ENCODE peak calls at places on chromosome 12, in nine cellular contexts. One of them, this sample, is unnamed.

GRCh38 chr12:28497889-28498411 is 307.7 kb downstream of the CCDC91 start:
- DNase-seq in tibial nerve: no peak
- DNase-seq in uterus: no peak
- DNase-seq in astrocyte: peak; percentile 60
- DNase-seq in left lung: no peak
- DNase-seq in stomach: no peak
- DNase-seq in GM23338: no peak
- DNase-seq in adipocyte: peak; percentile 25
- DNase-seq in neural progenitor cell: no peak
- DNase-seq in this sample: no peak

GRCh38 chr12:32116897-32117296 is 10.2 kb downstream of the BICD1 start:
- DNase-seq in tibial nerve: no peak
- DNase-seq in uterus: no peak
- DNase-seq in astrocyte: peak; percentile 78
- DNase-seq in left lung: no peak
- DNase-seq in stomach: no peak
- DNase-seq in GM23338: no peak
- DNase-seq in adipocyte: peak; percentile 35
- DNase-seq in neural progenitor cell: no peak
- DNase-seq in this sample: no peak

GRCh38 chr12:6167327-6168280 is 32.6 kb upstream of the CD9 start:
- DNase-seq in tibial nerve: no peak
- DNase-seq in uterus: peak; percentile 38
- DNase-seq in astrocyte: peak; percentile 98
- DNase-seq in left lung: peak; percentile 89
- DNase-seq in stomach: peak; percentile 44
- DNase-seq in GM23338: no peak
- DNase-seq in adipocyte: peak; percentile 87
- DNase-seq in neural progenitor cell: no peak
- DNase-seq in this sample: no peak

GRCh38 chr12:34403706-34404376 is 381.5 kb downstream of the ALG10 start:
- DNase-seq in tibial nerve: peak; percentile 3
- DNase-seq in uterus: peak; percentile 8
- DNase-seq in astrocyte: no peak
- DNase-seq in left lung: peak; percentile 14
- DNase-seq in stomach: peak; percentile 17
- DNase-seq in GM23338: no peak
- DNase-seq in adipocyte: no peak
- DNase-seq in neural progenitor cell: no peak
- DNase-seq in this sample: no peak

GRCh38 chr12:103301642-103302620 is 193.8 kb downstream of the C12orf42 start:
- DNase-seq in tibial nerve: no peak
- DNase-seq in uterus: no peak
- DNase-seq in astrocyte: no peak
- DNase-seq in left lung: no peak
- DNase-seq in stomach: no peak
- DNase-seq in GM23338: peak; percentile 89
- DNase-seq in adipocyte: no peak
- DNase-seq in neural progenitor cell: peak; percentile 83
- DNase-seq in this sample: no peak

GRCh38 chr12:118760623-118761022 is 220.7 kb upstream of the SRRM4 start:
- DNase-seq in tibial nerve: no peak
- DNase-seq in uterus: no peak
- DNase-seq in astrocyte: no peak
- DNase-seq in left lung: no peak
- DNase-seq in stomach: no peak
- DNase-seq in GM23338: no peak
- DNase-seq in adipocyte: no peak
- DNase-seq in neural progenitor cell: no peak
- DNase-seq in this sample: no peak

GRCh38 chr12:104814944-104815343 is 143.1 kb downstream of the SLC41A2 start:
- DNase-seq in tibial nerve: no peak
- DNase-seq in uterus: no peak
- DNase-seq in astrocyte: no peak
- DNase-seq in left lung: no peak
- DNase-seq in stomach: no peak
- DNase-seq in GM23338: no peak
- DNase-seq in adipocyte: no peak
- DNase-seq in neural progenitor cell: no peak
- DNase-seq in this sample: no peak

GRCh38 chr12:30191701-30192455 is 408.1 kb upstream of the TMTC1 start:
- DNase-seq in tibial nerve: no peak
- DNase-seq in uterus: no peak
- DNase-seq in astrocyte: no peak
- DNase-seq in left lung: no peak
- DNase-seq in stomach: no peak
- DNase-seq in GM23338: no peak
- DNase-seq in adipocyte: no peak
- DNase-seq in neural progenitor cell: no peak
- DNase-seq in this sample: no peak

GRCh38 chr12:103334447-103334846 is 161.3 kb downstream of the C12orf42 start:
- DNase-seq in tibial nerve: no peak
- DNase-seq in uterus: no peak
- DNase-seq in astrocyte: no peak
- DNase-seq in left lung: no peak
- DNase-seq in stomach: no peak
- DNase-seq in GM23338: no peak
- DNase-seq in adipocyte: no peak
- DNase-seq in neural progenitor cell: no peak
- DNase-seq in this sample: no peak

DNA sequence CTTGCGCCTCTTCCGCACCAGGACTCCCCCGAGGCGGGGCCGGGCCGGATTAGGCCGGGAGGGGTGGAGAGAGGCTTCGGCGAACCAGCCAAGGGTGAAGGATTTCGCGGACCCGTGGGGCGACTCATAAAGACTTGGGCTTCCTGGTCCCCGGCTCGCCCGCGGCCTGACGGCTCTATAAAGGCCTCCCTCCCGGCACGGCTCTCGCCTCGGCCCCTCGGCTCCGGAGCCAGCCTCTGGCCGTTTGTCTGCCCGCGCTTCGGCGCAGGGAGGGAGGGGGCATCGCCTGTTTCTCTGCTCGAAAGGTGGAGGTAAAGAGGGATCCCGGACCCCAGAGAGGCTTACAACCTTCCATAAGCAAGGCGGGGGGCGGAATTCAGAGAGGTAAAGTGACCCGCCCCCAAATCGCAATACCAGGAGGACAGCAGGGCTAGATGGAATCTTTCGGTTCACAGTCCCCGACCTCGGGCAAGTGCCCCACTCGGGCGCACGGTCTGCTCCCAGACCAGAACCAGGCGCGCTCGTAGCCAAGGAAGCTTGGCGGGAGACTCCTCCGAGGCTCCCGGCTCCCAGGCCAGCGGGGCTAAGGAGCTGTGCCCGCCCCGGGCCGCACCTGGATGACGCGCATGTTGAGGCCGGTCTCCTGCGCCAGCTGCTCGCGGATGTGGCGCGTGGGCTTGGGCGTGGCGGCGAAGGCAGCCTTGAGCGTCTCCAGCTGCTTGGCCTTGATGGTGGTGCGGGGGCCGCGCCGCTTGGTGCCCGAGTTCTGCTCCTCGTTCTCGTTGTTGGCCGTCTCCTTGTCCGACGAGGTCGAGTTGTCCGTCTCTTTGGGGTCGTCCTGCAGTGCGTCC is 3.9 kb downstream of the LHX5 start:
- DNase-seq in tibial nerve: no peak
- DNase-seq in uterus: no peak
- DNase-seq in astrocyte: no peak
- DNase-seq in left lung: no peak
- DNase-seq in stomach: no peak
- DNase-seq in GM23338: peak; percentile 54
- DNase-seq in adipocyte: no peak
- DNase-seq in neural progenitor cell: peak; percentile 82
- DNase-seq in this sample: no peak
- H3K27me3 ChIP-seq in tibial nerve: peaks cover 100% of the 10 kb centered on the region
- H3K27me3 ChIP-seq in uterus: peaks cover 18% of the 10 kb centered on the region
- H3K27me3 ChIP-seq in astrocyte: peaks cover 91% of the 10 kb centered on the region
- H3K27me3 ChIP-seq in left lung: peaks cover 100% of the 10 kb centered on the region
- H3K27me3 ChIP-seq in stomach: peaks cover 100% of the 10 kb centered on the region
- H3K27me3 ChIP-seq in GM23338: peaks cover 100% of the 10 kb centered on the region
- H3K27me3 ChIP-seq in adipocyte: peaks cover 85% of the 10 kb centered on the region
- H3K27me3 ChIP-seq in neural progenitor cell: no peaks in the 10 kb centered on the region
- H3K27me3 ChIP-seq in this sample: peaks cover 76% of the 10 kb centered on the region

DNA sequence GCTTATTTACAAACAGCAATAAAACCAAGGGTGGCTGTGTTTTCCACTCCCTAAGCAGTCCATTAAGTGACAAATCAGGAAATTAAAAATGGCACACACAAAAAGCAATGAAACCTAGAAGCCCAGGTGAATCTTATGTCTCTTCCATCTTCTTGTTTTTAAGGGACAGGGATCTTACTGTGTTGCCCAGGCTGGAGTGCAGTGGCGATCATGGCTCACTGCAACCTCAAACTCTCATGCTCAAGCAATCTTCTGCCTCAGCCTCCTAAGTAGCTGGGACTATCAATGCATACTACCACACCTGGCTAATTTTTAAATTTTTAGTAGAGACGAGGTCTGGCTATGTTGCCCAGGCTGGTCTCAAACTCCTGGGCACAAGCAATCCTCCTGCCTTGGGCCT is 52.4 kb upstream of the CERS5 start:
- DNase-seq in tibial nerve: no peak
- DNase-seq in uterus: no peak
- DNase-seq in astrocyte: no peak
- DNase-seq in left lung: no peak
- DNase-seq in stomach: no peak
- DNase-seq in GM23338: no peak
- DNase-seq in adipocyte: no peak
- DNase-seq in neural progenitor cell: no peak
- DNase-seq in this sample: no peak
- H3K4me1 ChIP-seq in tibial nerve: no peaks in the 10 kb centered on the region
- H3K4me1 ChIP-seq in uterus: no peaks in the 10 kb centered on the region
- H3K4me1 ChIP-seq in astrocyte: peaks cover 35% of the 10 kb centered on the region
- H3K4me1 ChIP-seq in left lung: peaks cover 40% of the 10 kb centered on the region
- H3K4me1 ChIP-seq in stomach: peaks cover 85% of the 10 kb centered on the region
- H3K4me1 ChIP-seq in GM23338: peaks cover 15% of the 10 kb centered on the region
- H3K4me1 ChIP-seq in adipocyte: peaks cover 31% of the 10 kb centered on the region
- H3K4me1 ChIP-seq in neural progenitor cell: peaks cover 37% of the 10 kb centered on the region
- H3K4me1 ChIP-seq in this sample: peaks cover 14% of the 10 kb centered on the region

GRCh38 chr12:99067171-99067785 is 422.2 kb downstream of the APAF1 start:
- DNase-seq in tibial nerve: no peak
- DNase-seq in uterus: no peak
- DNase-seq in astrocyte: no peak
- DNase-seq in left lung: no peak
- DNase-seq in stomach: no peak
- DNase-seq in GM23338: no peak
- DNase-seq in adipocyte: no peak
- DNase-seq in neural progenitor cell: no peak
- DNase-seq in this sample: no peak

GRCh38 chr12:99066726-99067125 is 421.6 kb downstream of the APAF1 start:
- DNase-seq in tibial nerve: no peak
- DNase-seq in uterus: no peak
- DNase-seq in astrocyte: no peak
- DNase-seq in left lung: no peak
- DNase-seq in stomach: no peak
- DNase-seq in GM23338: no peak
- DNase-seq in adipocyte: no peak
- DNase-seq in neural progenitor cell: no peak
- DNase-seq in this sample: no peak

GRCh38 chr12:99069371-99069770 is 424.3 kb downstream of the APAF1 start:
- DNase-seq in tibial nerve: no peak
- DNase-seq in uterus: no peak
- DNase-seq in astrocyte: no peak
- DNase-seq in left lung: no peak
- DNase-seq in stomach: no peak
- DNase-seq in GM23338: no peak
- DNase-seq in adipocyte: no peak
- DNase-seq in neural progenitor cell: no peak
- DNase-seq in this sample: no peak
- H3K27me3 ChIP-seq in tibial nerve: no peaks in the 10 kb centered on the region
- H3K27me3 ChIP-seq in uterus: no peaks in the 10 kb centered on the region
- H3K27me3 ChIP-seq in astrocyte: no peaks in the 10 kb centered on the region
- H3K27me3 ChIP-seq in left lung: no peaks in the 10 kb centered on the region
- H3K27me3 ChIP-seq in stomach: no peaks in the 10 kb centered on the region
- H3K27me3 ChIP-seq in GM23338: no peaks in the 10 kb centered on the region
- H3K27me3 ChIP-seq in adipocyte: no peaks in the 10 kb centered on the region
- H3K27me3 ChIP-seq in neural progenitor cell: no peaks in the 10 kb centered on the region
- H3K27me3 ChIP-seq in this sample: no peaks in the 10 kb centered on the region

DNA sequence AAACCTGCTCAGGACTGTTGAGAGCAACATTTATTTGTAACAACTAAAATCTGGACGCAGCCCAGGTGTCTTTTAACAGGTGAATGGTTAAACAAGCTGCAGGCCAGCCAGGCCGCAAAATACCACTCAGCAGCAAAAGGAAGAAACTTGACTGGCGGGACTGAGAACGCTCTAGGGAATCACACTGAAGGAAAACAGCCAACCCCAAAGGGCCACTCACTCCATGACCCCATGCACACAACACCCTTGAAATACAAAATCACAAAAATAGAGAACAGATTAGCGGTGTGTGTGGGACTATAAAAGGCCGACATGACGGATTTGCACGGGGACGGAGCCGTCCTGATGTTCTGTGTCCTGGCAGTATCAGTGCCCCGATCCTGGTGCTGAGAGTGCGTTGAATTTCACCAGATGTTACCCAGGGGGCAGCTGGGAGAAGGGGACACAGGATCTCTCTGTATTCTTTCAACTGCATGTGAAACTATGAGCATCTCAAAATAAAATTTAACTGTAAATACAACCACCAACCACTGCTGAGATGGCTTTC is 23.0 kb downstream of the VPS37B start:
- DNase-seq in tibial nerve: no peak
- DNase-seq in uterus: no peak
- DNase-seq in astrocyte: no peak
- DNase-seq in left lung: no peak
- DNase-seq in stomach: peak; percentile 43
- DNase-seq in GM23338: no peak
- DNase-seq in adipocyte: no peak
- DNase-seq in neural progenitor cell: no peak
- DNase-seq in this sample: no peak
- H3K4me1 ChIP-seq in tibial nerve: no peaks in the 10 kb centered on the region
- H3K4me1 ChIP-seq in uterus: no peaks in the 10 kb centered on the region
- H3K4me1 ChIP-seq in astrocyte: peaks cover 39% of the 10 kb centered on the region
- H3K4me1 ChIP-seq in left lung: peaks cover 89% of the 10 kb centered on the region
- H3K4me1 ChIP-seq in stomach: peaks cover 100% of the 10 kb centered on the region
- H3K4me1 ChIP-seq in GM23338: peaks cover 37% of the 10 kb centered on the region
- H3K4me1 ChIP-seq in adipocyte: peaks cover 23% of the 10 kb centered on the region
- H3K4me1 ChIP-seq in neural progenitor cell: peaks cover 34% of the 10 kb centered on the region
- H3K4me1 ChIP-seq in this sample: peaks cover 45% of the 10 kb centered on the region

This sample was measured in effector memory CD4-positive, alpha-beta T cell.